ENCODE peak calls at places on chromosomes 7 and 10, in eight cellular contexts. One of them, this sample, is unnamed.

GRCh38 chr10:108064856-108065255 is 900.4 kb upstream of the SORCS1 start:
- DNase-seq in activated T-helper 1 cell treated with anti-CD3 and anti-CD28 coated beads, Interleukin-2, amount 50 U/mL, for 16 hours: no peak
- DNase-seq in endothelial cell of umbilical vein: no peak
- DNase-seq in T-helper 1 cell: no peak
- DNase-seq in left ventricle myocardium superior: no peak
- DNase-seq in 8988T: no peak
- DNase-seq in fibroblast of the conjunctiva: no peak
- DNase-seq in activated T-cell treated with anti-CD3 and anti-CD28 coated beads for 4 hours: no peak
- DNase-seq in this sample: peak; percentile 39

GRCh38 chr10:125201108-125201524 is 40.8 kb upstream of the CTBP2 start:
- DNase-seq in activated T-helper 1 cell treated with anti-CD3 and anti-CD28 coated beads, Interleukin-2, amount 50 U/mL, for 16 hours: no peak
- DNase-seq in endothelial cell of umbilical vein: no peak
- DNase-seq in T-helper 1 cell: no peak
- DNase-seq in left ventricle myocardium superior: no peak
- DNase-seq in 8988T: no peak
- DNase-seq in fibroblast of the conjunctiva: no peak
- DNase-seq in activated T-cell treated with anti-CD3 and anti-CD28 coated beads for 4 hours: no peak
- DNase-seq in this sample: peak; percentile 42

GRCh38 chr10:77409697-77410471 is 227.7 kb downstream of the KCNMA1 start:
- DNase-seq in activated T-helper 1 cell treated with anti-CD3 and anti-CD28 coated beads, Interleukin-2, amount 50 U/mL, for 16 hours: no peak
- DNase-seq in endothelial cell of umbilical vein: no peak
- DNase-seq in T-helper 1 cell: no peak
- DNase-seq in left ventricle myocardium superior: no peak
- DNase-seq in 8988T: no peak
- DNase-seq in fibroblast of the conjunctiva: no peak
- DNase-seq in activated T-cell treated with anti-CD3 and anti-CD28 coated beads for 4 hours: no peak
- DNase-seq in this sample: no peak

GRCh38 chr7:111833461-111833860 is 271.2 kb upstream of the IMMP2L start:
- DNase-seq in activated T-helper 1 cell treated with anti-CD3 and anti-CD28 coated beads, Interleukin-2, amount 50 U/mL, for 16 hours: no peak
- DNase-seq in endothelial cell of umbilical vein: peak; percentile 92
- DNase-seq in T-helper 1 cell: no peak
- DNase-seq in left ventricle myocardium superior: no peak
- DNase-seq in 8988T: no peak
- DNase-seq in fibroblast of the conjunctiva: no peak
- DNase-seq in activated T-cell treated with anti-CD3 and anti-CD28 coated beads for 4 hours: no peak
- DNase-seq in this sample: peak; percentile 42

GRCh38 chr7:4282434-4283223 is 399.5 kb upstream of the FOXK1 start:
- DNase-seq in activated T-helper 1 cell treated with anti-CD3 and anti-CD28 coated beads, Interleukin-2, amount 50 U/mL, for 16 hours: no peak
- DNase-seq in endothelial cell of umbilical vein: no peak
- DNase-seq in T-helper 1 cell: no peak
- DNase-seq in left ventricle myocardium superior: no peak
- DNase-seq in 8988T: no peak
- DNase-seq in fibroblast of the conjunctiva: no peak
- DNase-seq in activated T-cell treated with anti-CD3 and anti-CD28 coated beads for 4 hours: no peak
- DNase-seq in this sample: peak; percentile 2

GRCh38 chr10:33336606-33337334 is 2.3 kb upstream of the NRP1 start:
- DNase-seq in activated T-helper 1 cell treated with anti-CD3 and anti-CD28 coated beads, Interleukin-2, amount 50 U/mL, for 16 hours: no peak
- DNase-seq in endothelial cell of umbilical vein: peak; percentile 66
- DNase-seq in T-helper 1 cell: no peak
- DNase-seq in left ventricle myocardium superior: peak; percentile 85
- DNase-seq in 8988T: peak; percentile 51
- DNase-seq in fibroblast of the conjunctiva: no peak
- DNase-seq in activated T-cell treated with anti-CD3 and anti-CD28 coated beads for 4 hours: no peak
- DNase-seq in this sample: peak; percentile 66

GRCh38 chr10:83963446-83963845 is 175.9 kb upstream of the GHITM start:
- DNase-seq in activated T-helper 1 cell treated with anti-CD3 and anti-CD28 coated beads, Interleukin-2, amount 50 U/mL, for 16 hours: no peak
- DNase-seq in endothelial cell of umbilical vein: no peak
- DNase-seq in T-helper 1 cell: no peak
- DNase-seq in left ventricle myocardium superior: no peak
- DNase-seq in 8988T: no peak
- DNase-seq in fibroblast of the conjunctiva: no peak
- DNase-seq in activated T-cell treated with anti-CD3 and anti-CD28 coated beads for 4 hours: no peak
- DNase-seq in this sample: no peak

GRCh38 chr10:72953687-72954086 is 919 bp downstream of the PLA2G12B start:
- DNase-seq in activated T-helper 1 cell treated with anti-CD3 and anti-CD28 coated beads, Interleukin-2, amount 50 U/mL, for 16 hours: no peak
- DNase-seq in endothelial cell of umbilical vein: no peak
- DNase-seq in T-helper 1 cell: no peak
- DNase-seq in left ventricle myocardium superior: peak; percentile 37
- DNase-seq in 8988T: no peak
- DNase-seq in fibroblast of the conjunctiva: no peak
- DNase-seq in activated T-cell treated with anti-CD3 and anti-CD28 coated beads for 4 hours: no peak
- DNase-seq in this sample: no peak

GRCh38 chr10:79559726-79560125 is 481 bp downstream of the SFTPA2 start:
- DNase-seq in activated T-helper 1 cell treated with anti-CD3 and anti-CD28 coated beads, Interleukin-2, amount 50 U/mL, for 16 hours: no peak
- DNase-seq in endothelial cell of umbilical vein: no peak
- DNase-seq in T-helper 1 cell: no peak
- DNase-seq in left ventricle myocardium superior: no peak
- DNase-seq in 8988T: no peak
- DNase-seq in fibroblast of the conjunctiva: no peak
- DNase-seq in activated T-cell treated with anti-CD3 and anti-CD28 coated beads for 4 hours: no peak
- DNase-seq in this sample: peak; percentile 70

GRCh38 chr10:77756319-77757232 is 119.0 kb upstream of the KCNMA1 start:
- DNase-seq in activated T-helper 1 cell treated with anti-CD3 and anti-CD28 coated beads, Interleukin-2, amount 50 U/mL, for 16 hours: no peak
- DNase-seq in endothelial cell of umbilical vein: peak; percentile 78
- DNase-seq in T-helper 1 cell: no peak
- DNase-seq in left ventricle myocardium superior: peak; percentile 43
- DNase-seq in 8988T: no peak
- DNase-seq in fibroblast of the conjunctiva: peak; percentile 75
- DNase-seq in activated T-cell treated with anti-CD3 and anti-CD28 coated beads for 4 hours: no peak
- DNase-seq in this sample: peak; percentile 86

GRCh38 chr10:17912764-17913163 is 39.0 kb upstream of the SLC39A12 start:
- DNase-seq in activated T-helper 1 cell treated with anti-CD3 and anti-CD28 coated beads, Interleukin-2, amount 50 U/mL, for 16 hours: no peak
- DNase-seq in endothelial cell of umbilical vein: no peak
- DNase-seq in T-helper 1 cell: no peak
- DNase-seq in left ventricle myocardium superior: no peak
- DNase-seq in 8988T: no peak
- DNase-seq in fibroblast of the conjunctiva: no peak
- DNase-seq in activated T-cell treated with anti-CD3 and anti-CD28 coated beads for 4 hours: no peak
- DNase-seq in this sample: no peak

GRCh38 chr7:64562621-64563275 is at the start of gene ZNF680:
- DNase-seq in activated T-helper 1 cell treated with anti-CD3 and anti-CD28 coated beads, Interleukin-2, amount 50 U/mL, for 16 hours: peak; percentile 77
- DNase-seq in endothelial cell of umbilical vein: peak; percentile 96
- DNase-seq in T-helper 1 cell: peak; percentile 81
- DNase-seq in left ventricle myocardium superior: peak; percentile 96
- DNase-seq in 8988T: peak; percentile 47
- DNase-seq in fibroblast of the conjunctiva: peak; percentile 81
- DNase-seq in activated T-cell treated with anti-CD3 and anti-CD28 coated beads for 4 hours: peak; percentile 84
- DNase-seq in this sample: peak; percentile 98